ENCODE peak calls at places on chromosomes 6 and 20, in seven cellular contexts. N is heart left ventricle, D is ovary, Y is spleen, Q is trophoblast cell, W is heart right ventricle, L is aorta. E is an unnamed sample.
A peak's percentile ranks its signal among the peaks of the same experiment; 100 is the strongest.

GRCh38 chr20:59334616-59335300 is 34.3 kb downstream of the EDN3 start:
- DNase-seq in N (no peak), D (no peak), Y (no peak), Q (no peak), W (no peak), L (no peak), E (no peak)

GRCh38 chr20:31758991-31759390 is 19.9 kb downstream of the TPX2 start:
- DNase-seq in N (no peak), D (no peak), Y (no peak), Q (no peak), W (no peak), L (no peak), E (no peak)

GRCh38 chr20:24789877-24790276 is 159.2 kb upstream of the CST7 start:
- DNase-seq in N (no peak), D (no peak), Y (peak; percentile 64), Q (no peak), W (no peak), L (peak; percentile 35), E (no peak)

GRCh38 chr6:89291256-89291819 is 23.8 kb downstream of the GABRR2 start:
- DNase-seq in N (no peak), D (no peak), Y (no peak), Q (no peak), W (no peak), L (no peak), E (no peak)

GRCh38 chr20:39117486-39117885 is 155.3 kb downstream of the DHX35 start:
- DNase-seq in N (no peak), D (no peak), Y (no peak), Q (no peak), W (no peak), L (no peak), E (no peak)

GRCh38 chr6:19613678-19614077 is 223.5 kb upstream of the ID4 start:
- DNase-seq in N (no peak), D (no peak), Y (no peak), Q (no peak), W (no peak), L (no peak), E (no peak)

GRCh38 chr20:2948968-2949367 is 75.7 kb downstream of the PTPRA start:
- DNase-seq in N (no peak), D (no peak), Y (no peak), Q (no peak), W (no peak), L (no peak), E (no peak)

GRCh38 chr6:106572436-106572835 is 56.9 kb downstream of the RTN4IP1 start:
- DNase-seq in N (no peak), D (no peak), Y (no peak), Q (peak; percentile 76), W (no peak), L (no peak), E (no peak)

DNA sequence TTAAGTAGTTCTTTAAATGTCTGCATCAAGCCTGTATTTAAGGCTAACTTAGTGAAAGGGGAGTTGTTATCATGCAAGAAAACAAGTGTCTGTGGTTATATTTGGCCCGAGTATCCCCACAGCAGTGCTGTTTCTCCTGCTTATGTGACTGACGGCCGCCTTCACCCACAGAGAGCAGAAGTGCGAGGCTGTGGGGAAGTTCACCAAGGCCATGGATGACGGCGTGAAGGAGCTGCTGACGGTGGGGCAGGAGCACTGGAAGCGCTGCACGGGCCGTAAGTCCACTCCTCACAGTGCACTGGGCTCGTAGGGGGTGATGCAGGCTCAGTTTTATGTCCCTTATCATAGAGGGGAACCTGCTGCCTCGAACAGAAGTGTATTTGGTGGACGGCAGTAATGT is 53.2 kb upstream of the SYNJ2 start:
- DNase-seq in N (no peak), D (no peak), Y (peak; percentile 81), Q (no peak), W (no peak), L (no peak), E (no peak)
- H3K4me3 ChIP-seq in N (no peak overlapping the region), D (no peak overlapping the region), Y (no peak overlapping the region), Q (no peak overlapping the region), W (no peak overlapping the region), L (no peak overlapping the region), E (no peak overlapping the region)

GRCh38 chr6:16909599-16910360 is 148.5 kb upstream of the ATXN1 start:
- DNase-seq in N (no peak), D (no peak), Y (no peak), Q (no peak), W (no peak), L (no peak), E (no peak)
- H3K27me3 ChIP-seq in N (no peaks in the 10 kb centered on the region), D (no peaks in the 10 kb centered on the region), Y (no peaks in the 10 kb centered on the region), Q (no peaks in the 10 kb centered on the region), W (no peaks in the 10 kb centered on the region), L (no peaks in the 10 kb centered on the region), E (no peaks in the 10 kb centered on the region)

DNA sequence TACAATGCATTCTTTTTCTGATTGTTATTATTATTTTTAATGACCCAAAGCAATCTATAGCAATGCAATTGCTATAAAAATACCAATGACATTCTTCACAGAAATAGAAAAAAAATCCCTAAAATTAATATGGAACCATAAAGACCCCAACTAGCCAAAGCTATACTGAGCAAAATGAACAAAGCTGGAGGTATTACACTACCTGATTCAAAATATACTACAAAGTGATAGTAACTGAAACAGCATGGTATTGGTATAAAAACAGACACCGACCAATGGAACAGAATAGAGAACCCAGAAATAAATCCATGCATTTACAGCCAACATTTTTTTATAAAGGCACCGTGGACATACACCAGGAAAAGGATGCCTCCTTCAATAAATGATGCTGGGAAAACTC is 60.5 kb upstream of the EEF1A1 start:
- DNase-seq in N (no peak), D (no peak), Y (no peak), Q (no peak), W (no peak), L (no peak), E (no peak)
- H3K4me3 ChIP-seq in N (peak overlapping the region; percentile 36), D (no peak overlapping the region), Y (no peak overlapping the region), Q (no peak overlapping the region), W (peak overlapping the region; percentile 37), L (no peak overlapping the region), E (no peak overlapping the region)

GRCh38 chr6:27280540-27281000 is 31.5 kb downstream of the POM121L2 start:
- DNase-seq in N (no peak), D (no peak), Y (no peak), Q (peak; percentile 53), W (no peak), L (no peak), E (no peak)
- H3K27me3 ChIP-seq in N (peaks cover 100% of the 10 kb centered on the region), D (no peaks in the 10 kb centered on the region), Y (peaks cover 98% of the 10 kb centered on the region), Q (no peaks in the 10 kb centered on the region), W (peaks cover 99% of the 10 kb centered on the region), L (peaks cover 2% of the 10 kb centered on the region), E (peaks cover 98% of the 10 kb centered on the region)

GRCh38 chr20:650281-650680 is 2.7 kb downstream of the SRXN1 start:
- DNase-seq in N (no peak), D (no peak), Y (no peak), Q (no peak), W (no peak), L (no peak), E (no peak)
- H3K4me3 ChIP-seq in N (no peak overlapping the region), D (no peak overlapping the region), Y (no peak overlapping the region), Q (no peak overlapping the region), W (no peak overlapping the region), L (no peak overlapping the region), E (no peak overlapping the region)